ENCODE peak calls at places on chromosome 20, in ten cellular contexts. One of them, this sample, is unnamed.

GRCh38 chr20:51077601-51078000 is 54.7 kb upstream of the KCNG1 start:
- DNase-seq in myocyte: no peak
- DNase-seq in T follicular helper cell: no peak
- DNase-seq in CD8-positive, alpha-beta T cell: no peak
- DNase-seq in activated CD4-positive, alpha-beta memory T cell treated with anti-CD3 and anti-CD28 coated beads for 36 hours: no peak
- DNase-seq in ureter: no peak
- DNase-seq in activated naive CD4-positive, alpha-beta T cell treated with anti-CD3 and anti-CD28 coated beads for 36 hours: no peak
- DNase-seq in stimulated activated CD4-positive, alpha-beta T cell treated with anti-CD3 and anti-CD28 coated beads, Interleukin-15, amount 100 ng/mL, for 48 hours: no peak
- DNase-seq in NCI-H2029 treated with DMSO at 0.1 percent for 48 hours: no peak
- DNase-seq in SW480: no peak
- DNase-seq in this sample: no peak

GRCh38 chr20:45779011-45779915 is 12.4 kb downstream of the WFDC3 start:
- DNase-seq in ureter: peak
- DNase-seq in NCI-H2029 treated with DMSO at 0.1 percent for 48 hours: no peak
- DNase-seq in stimulated activated CD4-positive, alpha-beta T cell treated with anti-CD3 and anti-CD28 coated beads, Interleukin-15, amount 100 ng/mL, for 48 hours: no peak
- DNase-seq in CD8-positive, alpha-beta T cell: no peak
- DNase-seq in SW480: peak
- DNase-seq in myocyte: peak
- DNase-seq in activated CD4-positive, alpha-beta memory T cell treated with anti-CD3 and anti-CD28 coated beads for 36 hours: no peak
- DNase-seq in T follicular helper cell: no peak
- DNase-seq in activated naive CD4-positive, alpha-beta T cell treated with anti-CD3 and anti-CD28 coated beads for 36 hours: no peak
- DNase-seq in this sample: peak

GRCh38 chr20:17940447-17940971 is 28.1 kb downstream of the SNX5 start:
- DNase-seq in activated CD4-positive, alpha-beta memory T cell treated with anti-CD3 and anti-CD28 coated beads for 36 hours: no peak
- DNase-seq in stimulated activated CD4-positive, alpha-beta T cell treated with anti-CD3 and anti-CD28 coated beads, Interleukin-15, amount 100 ng/mL, for 48 hours: no peak
- DNase-seq in CD8-positive, alpha-beta T cell: no peak
- DNase-seq in SW480: no peak
- DNase-seq in T follicular helper cell: no peak
- DNase-seq in ureter: no peak
- DNase-seq in activated naive CD4-positive, alpha-beta T cell treated with anti-CD3 and anti-CD28 coated beads for 36 hours: no peak
- DNase-seq in NCI-H2029 treated with DMSO at 0.1 percent for 48 hours: no peak
- DNase-seq in myocyte: no peak
- DNase-seq in this sample: no peak

GRCh38 chr20:43915209-43916072 is 789 bp downstream of the TOX2 start:
- DNase-seq in ureter: no peak
- DNase-seq in CD8-positive, alpha-beta T cell: peak
- DNase-seq in SW480: peak
- DNase-seq in myocyte: no peak
- DNase-seq in activated naive CD4-positive, alpha-beta T cell treated with anti-CD3 and anti-CD28 coated beads for 36 hours: peak
- DNase-seq in activated CD4-positive, alpha-beta memory T cell treated with anti-CD3 and anti-CD28 coated beads for 36 hours: peak
- DNase-seq in T follicular helper cell: no peak
- DNase-seq in NCI-H2029 treated with DMSO at 0.1 percent for 48 hours: no peak
- DNase-seq in stimulated activated CD4-positive, alpha-beta T cell treated with anti-CD3 and anti-CD28 coated beads, Interleukin-15, amount 100 ng/mL, for 48 hours: no peak
- DNase-seq in this sample: no peak

GRCh38 chr20:61585764-61586163 is 333.7 kb downstream of the CDH4 start:
- DNase-seq in ureter: no peak
- DNase-seq in stimulated activated CD4-positive, alpha-beta T cell treated with anti-CD3 and anti-CD28 coated beads, Interleukin-15, amount 100 ng/mL, for 48 hours: no peak
- DNase-seq in SW480: no peak
- DNase-seq in CD8-positive, alpha-beta T cell: no peak
- DNase-seq in NCI-H2029 treated with DMSO at 0.1 percent for 48 hours: no peak
- DNase-seq in activated CD4-positive, alpha-beta memory T cell treated with anti-CD3 and anti-CD28 coated beads for 36 hours: no peak
- DNase-seq in T follicular helper cell: no peak
- DNase-seq in myocyte: no peak
- DNase-seq in activated naive CD4-positive, alpha-beta T cell treated with anti-CD3 and anti-CD28 coated beads for 36 hours: no peak
- DNase-seq in this sample: no peak

GRCh38 chr20:52996726-52997125 is 24.6 kb downstream of the TSHZ2 start:
- DNase-seq in CD8-positive, alpha-beta T cell: no peak
- DNase-seq in T follicular helper cell: no peak
- DNase-seq in SW480: no peak
- DNase-seq in NCI-H2029 treated with DMSO at 0.1 percent for 48 hours: no peak
- DNase-seq in stimulated activated CD4-positive, alpha-beta T cell treated with anti-CD3 and anti-CD28 coated beads, Interleukin-15, amount 100 ng/mL, for 48 hours: no peak
- DNase-seq in myocyte: no peak
- DNase-seq in activated naive CD4-positive, alpha-beta T cell treated with anti-CD3 and anti-CD28 coated beads for 36 hours: no peak
- DNase-seq in ureter: no peak
- DNase-seq in activated CD4-positive, alpha-beta memory T cell treated with anti-CD3 and anti-CD28 coated beads for 36 hours: no peak
- DNase-seq in this sample: no peak

GRCh38 chr20:14622796-14623195 is 285.4 kb upstream of the FLRT3 start:
- DNase-seq in T follicular helper cell: no peak
- DNase-seq in myocyte: peak
- DNase-seq in ureter: no peak
- DNase-seq in CD8-positive, alpha-beta T cell: no peak
- DNase-seq in stimulated activated CD4-positive, alpha-beta T cell treated with anti-CD3 and anti-CD28 coated beads, Interleukin-15, amount 100 ng/mL, for 48 hours: no peak
- DNase-seq in activated naive CD4-positive, alpha-beta T cell treated with anti-CD3 and anti-CD28 coated beads for 36 hours: no peak
- DNase-seq in activated CD4-positive, alpha-beta memory T cell treated with anti-CD3 and anti-CD28 coated beads for 36 hours: no peak
- DNase-seq in SW480: peak
- DNase-seq in NCI-H2029 treated with DMSO at 0.1 percent for 48 hours: no peak
- DNase-seq in this sample: no peak

GRCh38 chr20:3706774-3707507 is 5.5 kb downstream of the SIGLEC1 start:
- DNase-seq in activated CD4-positive, alpha-beta memory T cell treated with anti-CD3 and anti-CD28 coated beads for 36 hours: no peak
- DNase-seq in myocyte: peak
- DNase-seq in SW480: no peak
- DNase-seq in CD8-positive, alpha-beta T cell: no peak
- DNase-seq in NCI-H2029 treated with DMSO at 0.1 percent for 48 hours: no peak
- DNase-seq in T follicular helper cell: no peak
- DNase-seq in ureter: no peak
- DNase-seq in stimulated activated CD4-positive, alpha-beta T cell treated with anti-CD3 and anti-CD28 coated beads, Interleukin-15, amount 100 ng/mL, for 48 hours: no peak
- DNase-seq in activated naive CD4-positive, alpha-beta T cell treated with anti-CD3 and anti-CD28 coated beads for 36 hours: no peak
- DNase-seq in this sample: no peak

GRCh38 chr20:61178431-61179080 is 73.5 kb upstream of the CDH4 start:
- DNase-seq in myocyte: no peak
- DNase-seq in stimulated activated CD4-positive, alpha-beta T cell treated with anti-CD3 and anti-CD28 coated beads, Interleukin-15, amount 100 ng/mL, for 48 hours: no peak
- DNase-seq in activated naive CD4-positive, alpha-beta T cell treated with anti-CD3 and anti-CD28 coated beads for 36 hours: no peak
- DNase-seq in SW480: peak
- DNase-seq in T follicular helper cell: no peak
- DNase-seq in ureter: no peak
- DNase-seq in CD8-positive, alpha-beta T cell: no peak
- DNase-seq in NCI-H2029 treated with DMSO at 0.1 percent for 48 hours: no peak
- DNase-seq in activated CD4-positive, alpha-beta memory T cell treated with anti-CD3 and anti-CD28 coated beads for 36 hours: no peak
- DNase-seq in this sample: no peak

GRCh38 chr20:62030834-62031434 is 34.7 kb downstream of the TAF4 start:
- DNase-seq in activated CD4-positive, alpha-beta memory T cell treated with anti-CD3 and anti-CD28 coated beads for 36 hours: peak
- DNase-seq in NCI-H2029 treated with DMSO at 0.1 percent for 48 hours: no peak
- DNase-seq in activated naive CD4-positive, alpha-beta T cell treated with anti-CD3 and anti-CD28 coated beads for 36 hours: peak
- DNase-seq in stimulated activated CD4-positive, alpha-beta T cell treated with anti-CD3 and anti-CD28 coated beads, Interleukin-15, amount 100 ng/mL, for 48 hours: no peak
- DNase-seq in T follicular helper cell: peak
- DNase-seq in SW480: no peak
- DNase-seq in myocyte: no peak
- DNase-seq in CD8-positive, alpha-beta T cell: peak
- DNase-seq in ureter: peak
- DNase-seq in this sample: no peak

GRCh38 chr20:56957737-56958553 is 308.5 kb downstream of the BMP7 start:
- DNase-seq in myocyte: no peak
- DNase-seq in activated naive CD4-positive, alpha-beta T cell treated with anti-CD3 and anti-CD28 coated beads for 36 hours: no peak
- DNase-seq in SW480: no peak
- DNase-seq in stimulated activated CD4-positive, alpha-beta T cell treated with anti-CD3 and anti-CD28 coated beads, Interleukin-15, amount 100 ng/mL, for 48 hours: no peak
- DNase-seq in CD8-positive, alpha-beta T cell: no peak
- DNase-seq in NCI-H2029 treated with DMSO at 0.1 percent for 48 hours: no peak
- DNase-seq in T follicular helper cell: no peak
- DNase-seq in activated CD4-positive, alpha-beta memory T cell treated with anti-CD3 and anti-CD28 coated beads for 36 hours: no peak
- DNase-seq in ureter: no peak
- DNase-seq in this sample: no peak

GRCh38 chr20:58224974-58225373 is 3.5 kb downstream of the ANKRD60 start:
- DNase-seq in T follicular helper cell: no peak
- DNase-seq in myocyte: no peak
- DNase-seq in NCI-H2029 treated with DMSO at 0.1 percent for 48 hours: no peak
- DNase-seq in stimulated activated CD4-positive, alpha-beta T cell treated with anti-CD3 and anti-CD28 coated beads, Interleukin-15, amount 100 ng/mL, for 48 hours: no peak
- DNase-seq in activated naive CD4-positive, alpha-beta T cell treated with anti-CD3 and anti-CD28 coated beads for 36 hours: no peak
- DNase-seq in activated CD4-positive, alpha-beta memory T cell treated with anti-CD3 and anti-CD28 coated beads for 36 hours: no peak
- DNase-seq in CD8-positive, alpha-beta T cell: no peak
- DNase-seq in ureter: no peak
- DNase-seq in SW480: no peak
- DNase-seq in this sample: no peak

GRCh38 chr20:40471261-40471629 is 217.8 kb downstream of the MAFB start:
- DNase-seq in T follicular helper cell: no peak
- DNase-seq in SW480: no peak
- DNase-seq in myocyte: no peak
- DNase-seq in activated CD4-positive, alpha-beta memory T cell treated with anti-CD3 and anti-CD28 coated beads for 36 hours: no peak
- DNase-seq in CD8-positive, alpha-beta T cell: no peak
- DNase-seq in ureter: no peak
- DNase-seq in activated naive CD4-positive, alpha-beta T cell treated with anti-CD3 and anti-CD28 coated beads for 36 hours: no peak
- DNase-seq in NCI-H2029 treated with DMSO at 0.1 percent for 48 hours: no peak
- DNase-seq in stimulated activated CD4-positive, alpha-beta T cell treated with anti-CD3 and anti-CD28 coated beads, Interleukin-15, amount 100 ng/mL, for 48 hours: no peak
- DNase-seq in this sample: no peak

GRCh38 chr20:45872626-45873025 is 8.4 kb upstream of the ZSWIM1 start:
- DNase-seq in T follicular helper cell: no peak
- DNase-seq in myocyte: no peak
- DNase-seq in activated naive CD4-positive, alpha-beta T cell treated with anti-CD3 and anti-CD28 coated beads for 36 hours: no peak
- DNase-seq in ureter: no peak
- DNase-seq in NCI-H2029 treated with DMSO at 0.1 percent for 48 hours: no peak
- DNase-seq in activated CD4-positive, alpha-beta memory T cell treated with anti-CD3 and anti-CD28 coated beads for 36 hours: no peak
- DNase-seq in SW480: no peak
- DNase-seq in stimulated activated CD4-positive, alpha-beta T cell treated with anti-CD3 and anti-CD28 coated beads, Interleukin-15, amount 100 ng/mL, for 48 hours: no peak
- DNase-seq in CD8-positive, alpha-beta T cell: no peak
- DNase-seq in this sample: no peak

GRCh38 chr20:32532246-32532645 is 52.9 kb downstream of the NOL4L start:
- DNase-seq in activated naive CD4-positive, alpha-beta T cell treated with anti-CD3 and anti-CD28 coated beads for 36 hours: no peak
- DNase-seq in SW480: no peak
- DNase-seq in ureter: no peak
- DNase-seq in myocyte: no peak
- DNase-seq in stimulated activated CD4-positive, alpha-beta T cell treated with anti-CD3 and anti-CD28 coated beads, Interleukin-15, amount 100 ng/mL, for 48 hours: no peak
- DNase-seq in CD8-positive, alpha-beta T cell: no peak
- DNase-seq in activated CD4-positive, alpha-beta memory T cell treated with anti-CD3 and anti-CD28 coated beads for 36 hours: no peak
- DNase-seq in NCI-H2029 treated with DMSO at 0.1 percent for 48 hours: no peak
- DNase-seq in T follicular helper cell: no peak
- DNase-seq in this sample: no peak

GRCh38 chr20:63287697-63288580 is 5.0 kb upstream of the COL20A1 start:
- DNase-seq in SW480: no peak
- DNase-seq in activated naive CD4-positive, alpha-beta T cell treated with anti-CD3 and anti-CD28 coated beads for 36 hours: no peak
- DNase-seq in activated CD4-positive, alpha-beta memory T cell treated with anti-CD3 and anti-CD28 coated beads for 36 hours: no peak
- DNase-seq in myocyte: no peak
- DNase-seq in CD8-positive, alpha-beta T cell: no peak
- DNase-seq in NCI-H2029 treated with DMSO at 0.1 percent for 48 hours: no peak
- DNase-seq in T follicular helper cell: no peak
- DNase-seq in stimulated activated CD4-positive, alpha-beta T cell treated with anti-CD3 and anti-CD28 coated beads, Interleukin-15, amount 100 ng/mL, for 48 hours: no peak
- DNase-seq in ureter: no peak
- DNase-seq in this sample: no peak

GRCh38 chr20:24837721-24838456 is 111.2 kb upstream of the CST7 start:
- DNase-seq in activated naive CD4-positive, alpha-beta T cell treated with anti-CD3 and anti-CD28 coated beads for 36 hours: no peak
- DNase-seq in stimulated activated CD4-positive, alpha-beta T cell treated with anti-CD3 and anti-CD28 coated beads, Interleukin-15, amount 100 ng/mL, for 48 hours: no peak
- DNase-seq in ureter: no peak
- DNase-seq in T follicular helper cell: no peak
- DNase-seq in CD8-positive, alpha-beta T cell: no peak
- DNase-seq in myocyte: peak
- DNase-seq in SW480: no peak
- DNase-seq in activated CD4-positive, alpha-beta memory T cell treated with anti-CD3 and anti-CD28 coated beads for 36 hours: no peak
- DNase-seq in NCI-H2029 treated with DMSO at 0.1 percent for 48 hours: no peak
- DNase-seq in this sample: no peak

GRCh38 chr20:2145376-2145775 is 43.7 kb downstream of the STK35 start:
- DNase-seq in activated naive CD4-positive, alpha-beta T cell treated with anti-CD3 and anti-CD28 coated beads for 36 hours: no peak
- DNase-seq in CD8-positive, alpha-beta T cell: no peak
- DNase-seq in T follicular helper cell: no peak
- DNase-seq in NCI-H2029 treated with DMSO at 0.1 percent for 48 hours: no peak
- DNase-seq in activated CD4-positive, alpha-beta memory T cell treated with anti-CD3 and anti-CD28 coated beads for 36 hours: no peak
- DNase-seq in stimulated activated CD4-positive, alpha-beta T cell treated with anti-CD3 and anti-CD28 coated beads, Interleukin-15, amount 100 ng/mL, for 48 hours: no peak
- DNase-seq in SW480: no peak
- DNase-seq in myocyte: no peak
- DNase-seq in ureter: no peak
- DNase-seq in this sample: no peak

GRCh38 chr20:57006411-57007170 is 259.9 kb downstream of the BMP7 start:
- DNase-seq in stimulated activated CD4-positive, alpha-beta T cell treated with anti-CD3 and anti-CD28 coated beads, Interleukin-15, amount 100 ng/mL, for 48 hours: no peak
- DNase-seq in SW480: peak
- DNase-seq in myocyte: no peak
- DNase-seq in activated CD4-positive, alpha-beta memory T cell treated with anti-CD3 and anti-CD28 coated beads for 36 hours: no peak
- DNase-seq in T follicular helper cell: no peak
- DNase-seq in CD8-positive, alpha-beta T cell: no peak
- DNase-seq in ureter: no peak
- DNase-seq in NCI-H2029 treated with DMSO at 0.1 percent for 48 hours: no peak
- DNase-seq in activated naive CD4-positive, alpha-beta T cell treated with anti-CD3 and anti-CD28 coated beads for 36 hours: no peak
- DNase-seq in this sample: no peak

GRCh38 chr20:63591786-63592355 is 17.8 kb upstream of the HELZ2 start:
- DNase-seq in T follicular helper cell: no peak
- DNase-seq in activated CD4-positive, alpha-beta memory T cell treated with anti-CD3 and anti-CD28 coated beads for 36 hours: no peak
- DNase-seq in myocyte: no peak
- DNase-seq in CD8-positive, alpha-beta T cell: no peak
- DNase-seq in ureter: no peak
- DNase-seq in stimulated activated CD4-positive, alpha-beta T cell treated with anti-CD3 and anti-CD28 coated beads, Interleukin-15, amount 100 ng/mL, for 48 hours: no peak
- DNase-seq in activated naive CD4-positive, alpha-beta T cell treated with anti-CD3 and anti-CD28 coated beads for 36 hours: no peak
- DNase-seq in SW480: no peak
- DNase-seq in NCI-H2029 treated with DMSO at 0.1 percent for 48 hours: no peak
- DNase-seq in this sample: no peak

GRCh38 chr20:51326241-51326819 is 216.2 kb downstream of the NFATC2 start:
- DNase-seq in T follicular helper cell: no peak
- DNase-seq in myocyte: peak
- DNase-seq in stimulated activated CD4-positive, alpha-beta T cell treated with anti-CD3 and anti-CD28 coated beads, Interleukin-15, amount 100 ng/mL, for 48 hours: no peak
- DNase-seq in CD8-positive, alpha-beta T cell: peak
- DNase-seq in SW480: peak
- DNase-seq in activated naive CD4-positive, alpha-beta T cell treated with anti-CD3 and anti-CD28 coated beads for 36 hours: peak
- DNase-seq in activated CD4-positive, alpha-beta memory T cell treated with anti-CD3 and anti-CD28 coated beads for 36 hours: peak
- DNase-seq in NCI-H2029 treated with DMSO at 0.1 percent for 48 hours: no peak
- DNase-seq in ureter: no peak
- DNase-seq in this sample: peak

GRCh38 chr20:17762243-17762872 is 62.6 kb downstream of the BANF2 start:
- DNase-seq in SW480: no peak
- DNase-seq in CD8-positive, alpha-beta T cell: no peak
- DNase-seq in activated CD4-positive, alpha-beta memory T cell treated with anti-CD3 and anti-CD28 coated beads for 36 hours: no peak
- DNase-seq in ureter: no peak
- DNase-seq in stimulated activated CD4-positive, alpha-beta T cell treated with anti-CD3 and anti-CD28 coated beads, Interleukin-15, amount 100 ng/mL, for 48 hours: no peak
- DNase-seq in T follicular helper cell: no peak
- DNase-seq in activated naive CD4-positive, alpha-beta T cell treated with anti-CD3 and anti-CD28 coated beads for 36 hours: no peak
- DNase-seq in myocyte: no peak
- DNase-seq in NCI-H2029 treated with DMSO at 0.1 percent for 48 hours: peak
- DNase-seq in this sample: no peak

GRCh38 chr20:56748476-56749377 is 119.6 kb downstream of the TFAP2C start:
- DNase-seq in myocyte: no peak
- DNase-seq in activated CD4-positive, alpha-beta memory T cell treated with anti-CD3 and anti-CD28 coated beads for 36 hours: no peak
- DNase-seq in T follicular helper cell: no peak
- DNase-seq in CD8-positive, alpha-beta T cell: no peak
- DNase-seq in activated naive CD4-positive, alpha-beta T cell treated with anti-CD3 and anti-CD28 coated beads for 36 hours: no peak
- DNase-seq in ureter: no peak
- DNase-seq in SW480: no peak
- DNase-seq in NCI-H2029 treated with DMSO at 0.1 percent for 48 hours: no peak
- DNase-seq in stimulated activated CD4-positive, alpha-beta T cell treated with anti-CD3 and anti-CD28 coated beads, Interleukin-15, amount 100 ng/mL, for 48 hours: no peak
- DNase-seq in this sample: no peak

GRCh38 chr20:3645309-3646066 is 17.7 kb downstream of the GFRA4 start:
- DNase-seq in NCI-H2029 treated with DMSO at 0.1 percent for 48 hours: no peak
- DNase-seq in T follicular helper cell: no peak
- DNase-seq in ureter: no peak
- DNase-seq in activated naive CD4-positive, alpha-beta T cell treated with anti-CD3 and anti-CD28 coated beads for 36 hours: no peak
- DNase-seq in activated CD4-positive, alpha-beta memory T cell treated with anti-CD3 and anti-CD28 coated beads for 36 hours: no peak
- DNase-seq in CD8-positive, alpha-beta T cell: no peak
- DNase-seq in SW480: no peak
- DNase-seq in myocyte: no peak
- DNase-seq in stimulated activated CD4-positive, alpha-beta T cell treated with anti-CD3 and anti-CD28 coated beads, Interleukin-15, amount 100 ng/mL, for 48 hours: no peak
- DNase-seq in this sample: no peak

GRCh38 chr20:62277253-62277652 is 25.5 kb upstream of the ADRM1 start:
- DNase-seq in CD8-positive, alpha-beta T cell: no peak
- DNase-seq in myocyte: no peak
- DNase-seq in activated naive CD4-positive, alpha-beta T cell treated with anti-CD3 and anti-CD28 coated beads for 36 hours: no peak
- DNase-seq in NCI-H2029 treated with DMSO at 0.1 percent for 48 hours: no peak
- DNase-seq in SW480: no peak
- DNase-seq in activated CD4-positive, alpha-beta memory T cell treated with anti-CD3 and anti-CD28 coated beads for 36 hours: no peak
- DNase-seq in T follicular helper cell: no peak
- DNase-seq in ureter: no peak
- DNase-seq in stimulated activated CD4-positive, alpha-beta T cell treated with anti-CD3 and anti-CD28 coated beads, Interleukin-15, amount 100 ng/mL, for 48 hours: no peak
- DNase-seq in this sample: no peak

GRCh38 chr20:46056970-46057855 is 28.2 kb downstream of the SLC12A5 start:
- DNase-seq in CD8-positive, alpha-beta T cell: no peak
- DNase-seq in NCI-H2029 treated with DMSO at 0.1 percent for 48 hours: no peak
- DNase-seq in myocyte: peak
- DNase-seq in T follicular helper cell: no peak
- DNase-seq in activated CD4-positive, alpha-beta memory T cell treated with anti-CD3 and anti-CD28 coated beads for 36 hours: peak
- DNase-seq in SW480: no peak
- DNase-seq in activated naive CD4-positive, alpha-beta T cell treated with anti-CD3 and anti-CD28 coated beads for 36 hours: peak
- DNase-seq in stimulated activated CD4-positive, alpha-beta T cell treated with anti-CD3 and anti-CD28 coated beads, Interleukin-15, amount 100 ng/mL, for 48 hours: no peak
- DNase-seq in ureter: no peak
- DNase-seq in this sample: no peak

GRCh38 chr20:21681219-21681931 is 24.1 kb upstream of the PAX1 start:
- DNase-seq in ureter: no peak
- DNase-seq in stimulated activated CD4-positive, alpha-beta T cell treated with anti-CD3 and anti-CD28 coated beads, Interleukin-15, amount 100 ng/mL, for 48 hours: no peak
- DNase-seq in NCI-H2029 treated with DMSO at 0.1 percent for 48 hours: no peak
- DNase-seq in myocyte: no peak
- DNase-seq in CD8-positive, alpha-beta T cell: no peak
- DNase-seq in T follicular helper cell: no peak
- DNase-seq in SW480: no peak
- DNase-seq in activated naive CD4-positive, alpha-beta T cell treated with anti-CD3 and anti-CD28 coated beads for 36 hours: no peak
- DNase-seq in activated CD4-positive, alpha-beta memory T cell treated with anti-CD3 and anti-CD28 coated beads for 36 hours: no peak
- DNase-seq in this sample: no peak

GRCh38 chr20:41149679-41150131 is 12.4 kb downstream of the PLCG1 start:
- DNase-seq in SW480: peak
- DNase-seq in CD8-positive, alpha-beta T cell: no peak
- DNase-seq in ureter: no peak
- DNase-seq in T follicular helper cell: no peak
- DNase-seq in NCI-H2029 treated with DMSO at 0.1 percent for 48 hours: no peak
- DNase-seq in stimulated activated CD4-positive, alpha-beta T cell treated with anti-CD3 and anti-CD28 coated beads, Interleukin-15, amount 100 ng/mL, for 48 hours: no peak
- DNase-seq in myocyte: no peak
- DNase-seq in activated CD4-positive, alpha-beta memory T cell treated with anti-CD3 and anti-CD28 coated beads for 36 hours: peak
- DNase-seq in activated naive CD4-positive, alpha-beta T cell treated with anti-CD3 and anti-CD28 coated beads for 36 hours: peak
- DNase-seq in this sample: no peak